ENCODE peak calls at places on chromosome 2, in eight cellular contexts. O is GM10248; A is tibial artery; G is CD8-positive, alpha-beta T cell; M is left ventricle myocardium inferior; J is right lobe of liver; V is stomach; B is OCI-LY7. D is an unnamed sample.

GRCh38 chr2:123419976-123420375 is 605.1 kb upstream of the CNTNAP5 start:
- DNase-seq in J (no peak), G (no peak), O (no peak), B (no peak), A (no peak), M (no peak), V (no peak), D (no peak)

GRCh38 chr2:58764321-58765099 is 523.4 kb upstream of the FANCL start:
- DNase-seq in O (no peak), V (no peak), J (no peak), B (no peak), M (no peak), G (no peak), A (no peak), D (peak)

GRCh38 chr2:27972311-27972710 is 81.8 kb downstream of the BABAM2 start:
- DNase-seq in A (no peak), J (no peak), M (no peak), B (no peak), V (no peak), O (no peak), G (no peak), D (no peak)

GRCh38 chr2:220077488-220077887 is 450.1 kb downstream of the SLC4A3 start:
- DNase-seq in M (no peak), O (no peak), A (no peak), J (no peak), B (no peak), G (no peak), V (no peak), D (no peak)

GRCh38 chr2:127569274-127570065 is 34.0 kb downstream of the MYO7B start:
- DNase-seq in B (no peak), M (no peak), G (peak), A (peak), J (peak), V (no peak), O (no peak), D (no peak)

GRCh38 chr2:233280114-233280693 is 27.4 kb upstream of the SAG start:
- DNase-seq in O (no peak), V (no peak), M (no peak), G (no peak), J (no peak), A (no peak), B (no peak), D (no peak)

GRCh38 chr2:72011791-72012190 is 135.9 kb downstream of the CYP26B1 start:
- DNase-seq in J (no peak), V (no peak), M (no peak), B (no peak), G (no peak), A (no peak), O (no peak), D (no peak)

GRCh38 chr2:224101820-224102630 is 62.9 kb upstream of the SERPINE2 start:
- DNase-seq in O (no peak), B (no peak), G (no peak), A (peak), J (no peak), V (no peak), M (no peak), D (no peak)

GRCh38 chr2:105068387-105068786 is 30.5 kb downstream of the MRPS9 start:
- DNase-seq in A (no peak), M (no peak), J (no peak), B (no peak), O (no peak), G (no peak), V (no peak), D (no peak)

GRCh38 chr2:23636412-23636811 is 251.4 kb downstream of the KLHL29 start:
- DNase-seq in O (no peak), A (peak), G (no peak), V (no peak), B (no peak), J (no peak), M (peak), D (no peak)

GRCh38 chr2:205435970-205436369 is 246.3 kb upstream of the NRP2 start:
- DNase-seq in G (no peak), M (no peak), B (no peak), O (no peak), A (no peak), J (no peak), V (no peak), D (no peak)

GRCh38 chr2:140178224-140178623 is 1398.0 kb upstream of the NXPH2 start:
- DNase-seq in G (no peak), O (no peak), M (no peak), B (no peak), V (no peak), A (no peak), J (no peak), D (no peak)

GRCh38 chr2:163370169-163370886 is 365.5 kb downstream of the FIGN start:
- DNase-seq in V (no peak), M (no peak), J (no peak), B (no peak), O (no peak), G (no peak), A (no peak), D (no peak)

GRCh38 chr2:238160206-238161129 is 1.7 kb downstream of the ERFE start:
- DNase-seq in M (peak), G (no peak), B (peak), O (no peak), V (no peak), A (peak), J (no peak), D (no peak)

GRCh38 chr2:162582357-162582798 is 238.4 kb downstream of the GCA start:
- DNase-seq in B (no peak), O (no peak), V (peak), G (no peak), J (peak), M (no peak), A (no peak), D (no peak)

GRCh38 chr2:45353879-45354278 is 257.2 kb downstream of the SRBD1 start:
- DNase-seq in A (no peak), G (no peak), J (no peak), V (no peak), O (peak), B (no peak), M (no peak), D (no peak)

GRCh38 chr2:60335533-60336237 is 217.8 kb downstream of the BCL11A start:
- DNase-seq in O (no peak), J (no peak), M (no peak), A (no peak), V (no peak), B (no peak), G (peak), D (no peak)

GRCh38 chr2:60339286-60339685 is 214.2 kb downstream of the BCL11A start:
- DNase-seq in G (no peak), J (no peak), A (no peak), V (no peak), O (no peak), M (no peak), B (no peak), D (no peak)

GRCh38 chr2:60337142-60337497 is 216.3 kb downstream of the BCL11A start:
- DNase-seq in G (peak), B (peak), A (no peak), J (no peak), O (no peak), M (peak), V (no peak), D (no peak)

GRCh38 chr2:60334610-60335009 is 218.8 kb downstream of the BCL11A start:
- DNase-seq in O (no peak), V (no peak), A (no peak), G (peak), J (no peak), B (no peak), M (no peak), D (no peak)

DNA sequence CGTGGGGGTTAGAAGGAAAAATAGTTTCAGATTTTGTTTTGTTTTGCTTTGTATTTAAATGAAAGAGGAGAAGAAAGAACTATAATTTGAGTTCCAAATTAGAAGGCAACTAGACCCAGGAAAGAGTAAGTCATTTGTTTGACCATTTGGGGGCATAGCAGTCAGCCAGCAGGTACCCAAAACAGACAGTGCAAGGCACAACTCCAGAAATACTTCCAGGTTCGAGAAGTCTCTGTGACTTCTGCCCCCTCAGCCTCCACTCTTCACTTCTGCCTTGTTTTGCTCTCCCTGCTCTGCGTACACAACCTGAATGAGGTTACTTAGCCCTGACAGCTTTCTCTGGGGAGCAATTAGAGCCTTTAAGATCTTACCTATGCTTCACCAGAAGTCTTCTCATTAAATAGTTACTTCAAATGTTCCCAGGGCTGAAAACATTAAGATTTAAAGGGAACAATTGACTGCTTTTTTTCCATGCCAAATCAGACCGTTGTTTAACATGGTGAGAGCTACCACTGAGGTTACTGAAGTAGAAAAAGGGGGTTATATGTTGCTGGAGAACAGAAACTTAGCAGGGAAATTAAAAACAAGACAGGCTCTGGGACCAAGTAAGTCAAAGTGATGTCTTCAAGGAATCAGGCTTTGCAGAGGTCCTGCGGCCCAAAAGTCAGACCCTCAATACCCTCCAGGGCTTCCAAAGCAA is 216.9 kb downstream of the BCL11A start:
- DNase-seq in A (no peak), V (no peak), M (no peak), O (no peak), G (peak), J (no peak), B (peak), D (no peak)
- TF ChIP-seq CTCF in A (no peak), V (no peak), M (no peak), O (no peak), G (no peak), J (no peak), B (peak), D (peak)

GRCh38 chr2:159169187-159169586 is 117.3 kb downstream of the WDSUB1 start:
- DNase-seq in O (no peak), J (no peak), V (no peak), B (no peak), M (no peak), G (no peak), A (no peak), D (no peak)

GRCh38 chr2:159165065-159165464 is 121.4 kb downstream of the WDSUB1 start:
- DNase-seq in G (no peak), O (no peak), A (no peak), B (no peak), V (no peak), M (no peak), J (no peak), D (no peak)

GRCh38 chr2:159172403-159172802 is 114.1 kb downstream of the WDSUB1 start:
- DNase-seq in J (no peak), G (no peak), O (no peak), A (no peak), M (no peak), V (no peak), B (no peak), D (no peak)

GRCh38 chr2:159164457-159164894 is 122.0 kb downstream of the WDSUB1 start:
- DNase-seq in M (no peak), O (no peak), J (no peak), A (no peak), V (no peak), B (no peak), G (no peak), D (no peak)

DNA sequence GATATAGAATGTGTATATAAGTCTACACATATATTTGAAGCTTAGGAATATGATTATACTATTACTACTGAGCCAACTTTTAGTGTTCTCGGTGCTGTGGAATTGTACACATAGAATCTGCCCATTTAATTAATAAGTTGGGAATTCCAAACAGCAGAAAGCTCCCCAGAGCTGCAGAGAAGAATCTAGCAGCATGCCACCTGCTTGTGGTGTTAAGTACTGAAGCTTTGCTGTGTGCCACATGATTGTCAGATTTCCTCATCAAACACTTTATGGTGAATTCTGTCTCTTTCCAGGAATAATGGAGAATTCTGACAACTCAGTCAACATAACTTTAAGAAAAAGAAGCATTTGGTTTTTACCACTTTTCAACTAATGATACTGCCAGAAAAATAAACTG is 117.8 kb downstream of the WDSUB1 start:
- DNase-seq in M (no peak), J (no peak), G (no peak), O (no peak), V (no peak), B (no peak), A (no peak), D (no peak)
- TF ChIP-seq CTCF in M (peak), J (peak), G (no peak), O (no peak), V (no peak), B (no peak), A (peak), D (no peak)

GRCh38 chr2:77001895-77002294 is 520.3 kb downstream of the LRRTM4 start:
- DNase-seq in V (no peak), B (no peak), G (no peak), M (no peak), O (no peak), J (no peak), A (no peak), D (no peak)

GRCh38 chr2:76998713-76999112 is 523.5 kb downstream of the LRRTM4 start:
- DNase-seq in M (no peak), B (no peak), V (no peak), G (no peak), J (no peak), A (no peak), O (no peak), D (no peak)

DNA sequence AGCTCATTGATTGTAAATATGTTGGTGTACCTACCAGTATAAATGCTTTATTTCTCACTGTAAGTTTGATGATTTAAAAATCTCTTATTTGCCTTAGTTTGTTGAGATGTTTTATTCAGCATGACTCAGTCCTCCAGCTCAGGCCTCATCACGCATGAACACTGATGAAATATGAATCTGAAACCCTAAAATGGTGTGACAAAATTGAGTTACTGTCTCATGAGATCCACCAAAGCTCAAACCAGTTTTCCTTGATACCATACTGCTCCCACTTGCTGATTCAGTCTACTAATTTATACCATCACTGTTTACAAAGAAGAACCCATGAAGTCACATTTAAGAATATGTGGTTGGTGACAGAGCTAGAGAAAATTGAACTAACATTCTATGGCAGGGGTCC is 524.9 kb downstream of the LRRTM4 start:
- DNase-seq in V (no peak), B (no peak), A (no peak), M (no peak), O (no peak), J (no peak), G (no peak), D (no peak)
- TF ChIP-seq CTCF in V (no peak), B (no peak), A (no peak), M (no peak), O (no peak), J (no peak), G (no peak), D (no peak)

GRCh38 chr2:25201265-25201664 is 32.9 kb upstream of the POMC start:
- DNase-seq in O (no peak), B (no peak), A (no peak), G (no peak), J (no peak), V (no peak), M (no peak), D (no peak)
- TF ChIP-seq CTCF in O (peak), B (peak), A (no peak), G (no peak), J (no peak), V (no peak), M (peak), D (peak)

DNA sequence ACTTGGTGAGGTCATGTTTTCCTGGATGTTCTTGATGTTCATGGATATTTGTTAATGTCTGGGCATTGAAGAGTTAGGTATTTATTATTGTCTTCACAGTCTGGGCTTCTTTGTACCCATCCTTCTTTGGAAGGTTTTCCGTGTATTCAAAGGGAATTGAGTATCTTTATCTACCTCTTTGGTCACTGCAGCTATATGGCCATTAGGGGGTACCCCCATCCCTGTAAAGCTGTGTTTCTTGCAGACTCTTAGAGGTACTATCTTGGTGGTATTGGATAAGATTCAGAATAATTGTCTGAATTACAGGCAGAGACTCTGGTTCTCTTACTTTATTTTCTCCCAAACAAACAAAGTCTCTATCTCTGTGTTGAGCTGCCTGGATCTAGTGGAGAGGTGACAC is 401.6 kb upstream of the FSIP2 start:
- DNase-seq in B (no peak), O (no peak), G (no peak), V (no peak), J (no peak), M (no peak), A (no peak), D (no peak)
- TF ChIP-seq CTCF in B (no peak), O (no peak), G (no peak), V (no peak), J (no peak), M (no peak), A (no peak), D (no peak)

GRCh38 chr2:42249887-42250286 is 80.7 kb downstream of the EML4 start:
- DNase-seq in B (no peak), O (no peak), J (no peak), A (no peak), G (no peak), V (no peak), M (no peak), D (no peak)
- TF ChIP-seq CTCF in B (no peak), O (no peak), J (no peak), A (no peak), G (no peak), V (no peak), M (no peak), D (no peak)

GRCh38 chr2:44250376-44250775 is 24.9 kb upstream of the SLC3A1 start:
- DNase-seq in B (peak), V (no peak), M (no peak), A (no peak), O (peak), G (no peak), J (no peak), D (no peak)

GRCh38 chr2:44245068-44245861 is 30.0 kb upstream of the SLC3A1 start:
- DNase-seq in M (no peak), A (no peak), J (no peak), G (no peak), B (no peak), V (no peak), O (no peak), D (no peak)

GRCh38 chr2:44246840-44247369 is 28.4 kb upstream of the SLC3A1 start:
- DNase-seq in J (peak), B (no peak), O (no peak), G (no peak), A (no peak), M (no peak), V (no peak), D (no peak)

GRCh38 chr2:44246436-44246835 is 28.8 kb upstream of the SLC3A1 start:
- DNase-seq in M (no peak), B (no peak), J (no peak), O (no peak), G (no peak), V (no peak), A (no peak), D (no peak)

DNA sequence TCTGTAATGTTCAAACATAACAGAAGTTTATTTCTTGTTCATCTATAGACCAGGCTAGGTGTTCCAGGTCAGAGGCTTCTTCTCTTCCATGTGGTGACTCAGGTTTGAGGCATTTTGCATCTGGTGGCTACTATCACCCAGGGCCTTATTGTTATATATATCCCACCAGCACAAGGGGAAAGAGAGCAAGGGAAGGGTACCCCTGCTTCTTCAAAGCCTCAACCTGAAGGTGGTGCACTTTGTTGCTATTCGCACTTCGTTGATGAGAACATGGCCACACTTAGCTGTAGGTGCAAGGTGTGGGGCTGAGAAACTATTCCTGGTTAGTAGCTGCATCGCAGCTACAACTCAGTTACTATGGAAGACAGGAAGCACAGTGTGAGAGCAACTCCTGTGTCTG is 27.4 kb upstream of the SLC3A1 start:
- DNase-seq in G (no peak), O (no peak), A (no peak), J (no peak), B (peak), V (no peak), M (no peak), D (no peak)
- TF ChIP-seq CTCF in G (no peak), O (no peak), A (no peak), J (no peak), B (peak), V (no peak), M (no peak), D (peak)

DNA sequence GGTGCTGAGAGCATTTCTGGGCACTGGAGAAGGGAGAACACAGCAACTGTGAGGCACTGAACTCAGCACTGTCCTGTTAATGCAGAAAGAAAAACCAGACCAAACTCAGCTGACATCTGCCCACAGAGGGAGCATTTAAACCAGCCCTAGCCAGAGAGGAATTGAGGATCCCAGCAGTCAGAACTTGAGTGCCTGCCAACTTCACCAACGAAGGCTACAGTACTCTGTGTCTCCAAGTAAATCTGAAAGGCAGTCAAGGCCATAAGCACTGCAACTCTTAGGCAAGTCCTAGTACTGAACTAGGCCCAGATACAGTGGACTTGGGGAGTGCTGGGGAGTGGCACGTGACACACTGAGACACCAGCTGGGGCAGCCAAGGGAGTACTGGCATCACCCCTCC is 176.2 kb upstream of the ZC3H15 start:
- DNase-seq in J (no peak), M (no peak), V (no peak), O (no peak), A (no peak), G (no peak), B (no peak), D (no peak)
- TF ChIP-seq CTCF in J (no peak), M (no peak), V (no peak), O (no peak), A (no peak), G (no peak), B (no peak), D (no peak)